ENCODE peak calls at places on chromosomes 1 and 21, in six cellular contexts. F is body of pancreas, Z is transverse colon, C is tibial nerve, V is IMR-90, G is stomach. M is an unnamed sample.

GRCh38 chr1:31745071-31745897 is 18.9 kb downstream of the ADGRB2 start:
- DNase-seq in F (peak), Z (peak), G (peak), V (peak), C (no peak), M (peak)

GRCh38 chr1:10979483-10979920 is 33.0 kb upstream of the TARDBP start:
- DNase-seq in V (no peak), Z (peak), C (peak), F (peak), G (no peak), M (no peak)

GRCh38 chr1:42173155-42173933 is 8.8 kb upstream of the GUCA2A start:
- DNase-seq in Z (peak), F (peak), G (peak), V (peak), C (peak), M (peak)

GRCh38 chr21:42463861-42464515 is 32.0 kb downstream of the RSPH1 start:
- DNase-seq in Z (peak), V (peak), F (peak), C (no peak), G (peak), M (no peak)

GRCh38 chr1:11492235-11492634 is 13.3 kb downstream of the DISP3 start:
- DNase-seq in V (no peak), Z (no peak), G (no peak), F (no peak), C (no peak), M (no peak)

GRCh38 chr1:87435484-87435883 is 106.8 kb downstream of the LMO4 start:
- DNase-seq in F (no peak), C (no peak), Z (no peak), G (no peak), V (no peak), M (no peak)

GRCh38 chr1:7146710-7147109 is 361.5 kb downstream of the CAMTA1 start:
- DNase-seq in C (no peak), F (no peak), G (no peak), Z (no peak), V (no peak), M (no peak)

GRCh38 chr1:53585116-53585515 is 125.9 kb downstream of the DMRTB1 start:
- DNase-seq in C (no peak), G (peak), Z (peak), V (peak), F (no peak), M (no peak)

GRCh38 chr1:42006836-42007235 is 88.1 kb upstream of the HIVEP3 start:
- DNase-seq in V (peak), F (no peak), Z (no peak), C (no peak), G (no peak), M (no peak)

GRCh38 chr1:111476761-111477309 is 3.1 kb downstream of the C1orf162 start:
- DNase-seq in G (no peak), V (no peak), Z (no peak), C (no peak), F (no peak), M (no peak)

GRCh38 chr1:26364956-26365355 is 7.6 kb downstream of the ZNF683 start:
- DNase-seq in Z (no peak), F (no peak), C (no peak), G (no peak), V (no peak), M (no peak)

GRCh38 chr1:204673217-204673608 is 12.3 kb downstream of the LRRN2 start:
- DNase-seq in Z (no peak), V (no peak), G (no peak), F (no peak), C (no peak), M (no peak)

GRCh38 chr21:38921511-38922215 is 115.9 kb downstream of the ETS2 start:
- DNase-seq in V (no peak), C (no peak), G (no peak), Z (peak), F (no peak), M (no peak)

GRCh38 chr1:240611619-240612490 is at the start of gene GREM2:
- DNase-seq in V (peak), C (no peak), G (peak), Z (peak), F (peak), M (peak)

DNA sequence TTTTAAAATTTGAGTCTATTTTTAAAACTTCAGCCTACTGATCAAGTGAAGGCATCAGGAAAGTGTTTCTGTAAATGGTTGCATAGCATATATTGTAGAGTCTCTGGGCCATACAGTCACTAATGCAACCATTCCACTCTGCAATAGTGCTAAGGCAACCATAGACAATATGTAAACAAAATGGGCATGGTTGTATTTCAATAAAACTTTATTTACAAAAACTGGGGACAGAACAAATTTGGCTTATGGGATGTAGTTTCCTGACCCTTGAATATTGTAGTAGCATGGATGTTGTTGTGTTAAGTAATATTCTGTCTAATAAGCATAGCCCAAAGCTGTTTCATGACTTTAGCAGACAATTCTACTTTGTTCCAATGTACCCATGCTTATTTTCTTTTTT is 117.7 kb downstream of the GRIK1 start:
- DNase-seq in G (no peak), V (no peak), C (no peak), Z (no peak), F (no peak), M (no peak)
- TF ChIP-seq POLR2A in G (no peak), V (no peak), C (no peak), Z (no peak), F (no peak), M (no peak)

GRCh38 chr1:23483327-23484252 is at the start of gene ASAP3:
- DNase-seq in V (peak), C (peak), G (peak), F (peak), Z (peak), M (peak)
- TF ChIP-seq CTCF in V (peak), C (peak), G (no peak), F (peak), Z (no peak), M (peak)

GRCh38 chr1:226697151-226697575 is 41.9 kb downstream of the ITPKB start:
- DNase-seq in F (no peak), G (no peak), V (peak), Z (no peak), C (no peak), M (no peak)
- H3K27ac ChIP-seq in F (no peak), G (no peak), V (no peak), Z (peak), C (no peak), M (peak)

DNA sequence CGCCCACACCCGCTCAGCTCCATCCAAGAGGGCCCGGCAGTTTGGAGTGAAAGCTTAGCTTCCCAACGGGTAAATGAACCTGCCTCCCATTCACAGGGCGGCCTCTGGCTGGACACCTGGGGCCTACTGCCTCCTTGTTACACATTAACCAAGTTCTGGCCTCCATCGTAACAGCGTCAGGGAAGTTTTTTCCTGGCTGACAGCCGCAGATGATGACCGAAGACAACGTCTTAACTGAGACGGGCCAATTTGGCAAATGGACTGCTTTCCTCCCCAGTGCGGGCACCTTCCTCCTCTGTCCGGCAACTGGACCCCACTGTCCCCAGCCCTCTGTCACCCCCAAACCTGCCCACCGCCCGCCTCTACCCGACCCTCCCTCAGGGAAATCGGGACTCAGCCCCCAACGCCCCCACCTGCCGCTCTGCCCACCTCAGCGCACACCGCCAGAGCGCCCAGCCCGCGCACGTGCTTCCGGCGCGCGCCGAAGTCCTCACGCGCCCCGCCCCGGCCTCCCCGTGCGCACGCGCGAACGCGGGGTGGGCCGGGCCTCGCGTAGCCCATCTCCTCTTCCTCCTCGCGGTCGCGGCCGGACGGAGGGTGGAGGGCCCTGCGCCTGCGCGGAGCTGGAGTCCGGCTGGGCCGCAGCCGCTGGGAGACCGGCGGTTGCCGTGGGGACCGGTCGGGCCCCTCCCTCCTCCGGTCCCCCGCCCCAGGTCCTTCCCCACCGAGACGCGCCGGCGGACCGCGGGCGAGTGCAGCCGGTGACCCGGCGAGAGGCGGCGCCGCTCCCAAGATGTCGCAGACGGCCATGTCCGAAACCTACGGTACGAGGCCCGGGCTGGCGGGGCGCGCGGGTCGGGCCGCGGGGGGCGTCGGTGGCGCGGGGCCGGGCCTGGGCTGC is at the start of gene RAB4A:
- DNase-seq in G (peak), V (peak), C (peak), F (peak), Z (peak), M (peak)
- TF ChIP-seq POLR2A in G (no peak), V (peak), C (peak), F (peak), Z (peak), M (peak)

DNA sequence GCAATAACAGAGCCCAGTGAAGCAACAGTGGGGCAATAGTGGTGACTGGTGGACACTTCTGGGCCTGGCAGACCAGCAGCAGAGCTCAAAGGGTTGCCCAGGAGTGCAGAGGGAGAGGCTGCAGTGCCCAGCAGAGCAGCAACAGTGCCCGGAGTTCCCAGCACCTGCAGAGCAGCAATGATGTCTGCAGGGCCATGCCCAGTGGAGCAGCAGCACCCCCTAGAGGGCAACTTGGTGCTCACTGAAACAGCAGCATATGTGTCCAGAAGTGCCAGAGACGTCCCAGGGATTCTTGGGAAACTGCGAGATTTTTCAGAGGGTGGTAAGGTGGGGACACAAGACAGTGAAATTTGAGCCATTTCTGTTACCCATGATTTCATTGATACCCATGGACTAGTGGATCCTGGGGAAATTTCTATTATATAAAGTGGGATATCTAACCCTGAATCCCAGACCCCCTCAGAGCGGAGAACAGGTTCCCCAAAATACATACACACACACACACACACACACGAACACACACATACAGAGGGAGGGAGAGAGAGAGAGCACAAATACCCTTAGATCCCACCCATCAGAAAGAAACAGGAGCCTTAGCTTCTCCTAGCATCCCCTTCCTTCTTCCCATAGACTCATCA is 156.9 kb upstream of the GJB5 start:
- DNase-seq in G (peak), F (peak), C (peak), V (peak), Z (peak), M (peak)
- TF ChIP-seq CTCF in G (peak), F (peak), C (peak), V (peak), Z (peak), M (peak)

GRCh38 chr1:203289982-203290260 is 15.4 kb upstream of the BTG2 start:
- DNase-seq in C (no peak), V (no peak), Z (no peak), F (no peak), G (no peak), M (no peak)

GRCh38 chr1:203288351-203288894 is 16.9 kb upstream of the BTG2 start:
- DNase-seq in C (no peak), V (no peak), Z (no peak), F (peak), G (no peak), M (no peak)

GRCh38 chr1:203289281-203289981 is 15.9 kb upstream of the BTG2 start:
- DNase-seq in G (peak), F (peak), V (no peak), Z (peak), C (no peak), M (no peak)

GRCh38 chr1:203290261-203291089 is 14.8 kb upstream of the BTG2 start:
- DNase-seq in F (peak), C (peak), V (peak), Z (peak), G (peak), M (peak)

DNA sequence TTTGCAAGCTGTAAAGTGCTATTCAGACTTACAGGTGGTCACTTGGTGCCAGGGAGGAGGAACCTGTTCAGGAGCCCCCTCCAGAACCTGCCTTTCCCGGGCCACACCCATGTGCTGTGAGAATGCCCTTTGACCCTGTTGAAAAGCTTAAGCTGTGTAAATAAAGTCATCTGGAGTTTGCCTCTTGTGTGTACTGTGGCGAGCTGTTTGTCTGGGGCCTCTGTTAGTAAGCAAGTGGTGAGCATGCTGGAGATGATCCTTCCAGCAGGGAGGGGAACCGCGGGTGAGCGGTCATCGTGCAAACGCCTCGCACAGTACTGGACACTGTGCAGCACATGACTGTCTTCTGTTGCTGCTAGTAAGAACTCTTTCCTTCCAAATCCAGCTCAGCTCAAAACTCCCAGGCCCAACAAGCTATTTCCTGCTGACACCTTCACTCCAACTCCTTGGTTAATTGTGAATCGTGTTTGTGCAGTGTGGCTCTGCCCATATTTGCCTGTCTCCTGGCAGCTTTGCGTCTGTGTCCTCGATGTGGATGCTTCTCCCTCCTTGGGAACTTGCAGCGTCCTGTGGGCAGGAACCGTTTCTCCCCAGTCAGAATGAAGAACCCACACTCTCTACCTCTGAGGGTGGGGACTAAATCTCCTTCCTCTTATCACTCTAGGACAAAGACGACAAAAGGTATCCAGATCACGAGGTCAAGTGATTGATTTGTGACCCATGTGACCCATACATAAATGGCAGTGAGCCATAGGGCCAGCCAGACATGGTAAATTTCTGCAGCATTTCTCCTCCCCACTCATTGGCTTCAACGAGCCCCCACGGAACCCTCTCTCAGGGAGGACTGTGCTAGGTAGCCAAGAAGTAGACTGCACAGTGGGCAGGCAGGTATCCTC is 13.9 kb upstream of the BTG2 start:
- DNase-seq in C (no peak), F (peak), V (no peak), G (peak), Z (peak), M (no peak)
- H3K27ac ChIP-seq in C (peak), F (peak), V (no peak), G (peak), Z (peak), M (peak)

GRCh38 chr1:222814536-222815366 is at the start of gene DISP1:
- DNase-seq in G (peak), F (peak), Z (peak), V (peak), C (peak), M (peak)
- TF ChIP-seq POLR2A in G (no peak), F (peak), Z (peak), V (peak), C (peak), M (peak)

DNA sequence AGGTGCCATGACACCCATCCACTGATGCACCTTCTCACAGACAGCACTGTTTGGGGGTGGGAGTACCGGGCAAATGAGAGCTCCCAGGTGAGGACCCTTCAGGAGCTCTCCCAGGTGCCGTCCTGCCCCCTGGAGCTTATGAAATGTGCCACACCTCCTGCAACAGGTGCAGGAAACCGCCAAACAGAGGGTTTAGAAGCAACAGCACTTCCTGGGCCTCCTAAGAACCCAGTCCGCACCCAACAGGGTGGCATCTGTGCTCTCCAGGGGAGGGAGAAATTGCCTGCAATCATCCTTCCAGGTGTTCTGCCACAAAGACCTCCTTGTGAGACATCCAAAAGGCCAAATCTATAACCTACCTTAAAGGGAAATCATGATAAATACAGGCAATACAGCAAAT is 87.7 kb upstream of the ATP1B1 start:
- DNase-seq in Z (peak), V (no peak), G (no peak), C (no peak), F (no peak), M (no peak)
- TF ChIP-seq CTCF in Z (no peak), V (no peak), G (no peak), C (no peak), F (no peak), M (no peak)

DNA sequence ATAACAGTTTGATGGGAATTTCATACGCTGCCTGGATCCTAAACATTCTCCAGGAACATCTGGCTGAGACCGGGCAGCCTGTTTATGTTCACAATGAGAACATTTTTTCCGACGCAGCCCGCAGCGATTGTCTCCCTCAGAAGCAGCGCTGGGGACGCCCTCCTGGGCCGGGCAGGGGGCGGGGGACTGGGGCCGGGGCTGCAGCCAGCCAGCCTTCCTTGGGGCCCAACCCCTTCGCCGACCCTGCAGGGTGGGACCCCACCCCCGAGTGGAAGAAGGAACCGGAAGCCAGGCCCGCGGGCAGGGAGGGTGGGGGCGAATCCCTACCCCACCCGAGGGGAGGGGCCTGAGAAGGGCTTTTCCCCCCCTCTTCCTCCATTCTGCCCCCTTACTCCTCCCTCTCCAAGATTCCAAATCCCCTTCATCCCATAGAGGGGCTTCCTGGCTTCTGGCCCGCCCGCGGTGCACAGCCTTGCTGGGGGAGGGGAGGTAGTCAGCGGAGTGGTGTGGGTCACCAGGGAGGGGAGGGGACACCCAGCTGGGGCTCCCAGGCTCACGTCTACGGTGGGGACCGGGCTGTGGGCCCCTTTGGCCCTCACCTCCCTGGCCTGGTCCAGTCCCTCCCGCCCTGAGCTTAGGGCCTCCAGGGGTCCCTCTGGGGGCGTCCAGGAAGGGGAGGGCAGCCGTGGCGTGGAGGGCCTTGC is 60.6 kb downstream of the WNT9A start:
- DNase-seq in Z (peak), V (peak), G (peak), C (peak), F (peak), M (peak)
- H3K27ac ChIP-seq in Z (peak), V (no peak), G (peak), C (peak), F (no peak), M (peak)

M was measured in prostate gland.